ENCODE peak calls at places on chromosome 21, in seven cellular contexts. M, K, I, O, N, Q and S are unnamed samples.
A peak's percentile ranks its signal among the peaks of the same experiment; 100 is the strongest.

GRCh38 chr21:34022557-34023335 is 50.6 kb upstream of the MRPS6 start:
- DNase-seq in M (no peak), K (no peak), I (no peak), O (no peak), N (peak; percentile 54), Q (no peak), S (no peak)

GRCh38 chr21:16633851-16634521 is 878.9 kb upstream of the CXADR start:
- DNase-seq in M (no peak), K (no peak), I (no peak), O (no peak), N (no peak), Q (no peak), S (no peak)

GRCh38 chr21:25214676-25215075 is 392.6 kb downstream of the MRPL39 start:
- DNase-seq in M (no peak), K (no peak), I (no peak), O (no peak), N (no peak), Q (no peak), S (no peak)

GRCh38 chr21:28444567-28444966 is 548.1 kb downstream of the LTN1 start:
- DNase-seq in M (no peak), K (peak; percentile 6), I (no peak), O (no peak), N (no peak), Q (no peak), S (no peak)

GRCh38 chr21:25385912-25386474 is 221.3 kb downstream of the MRPL39 start:
- DNase-seq in M (peak; percentile 16), K (peak; percentile 59), I (no peak), O (no peak), N (peak; percentile 73), Q (peak; percentile 52), S (no peak)

GRCh38 chr21:44865561-44866280 is 7.8 kb downstream of the PTTG1IP start:
- DNase-seq in M (no peak), K (no peak), I (no peak), O (no peak), N (no peak), Q (no peak), S (no peak)

GRCh38 chr21:20882462-20883415 is 115.5 kb upstream of the NCAM2 start:
- DNase-seq in M (peak; percentile 1), K (peak; percentile 2), I (no peak), O (no peak), N (peak; percentile 80), Q (peak; percentile 11), S (no peak)

GRCh38 chr21:43600642-43601397 is 58.5 kb downstream of the HSF2BP start:
- DNase-seq in M (peak; percentile 68), K (peak; percentile 98), I (no peak), O (no peak), N (no peak), Q (no peak), S (no peak)

GRCh38 chr21:27813750-27814149 is 846.9 kb upstream of the ADAMTS5 start:
- DNase-seq in M (no peak), K (no peak), I (no peak), O (no peak), N (no peak), Q (no peak), S (no peak)

GRCh38 chr21:44517175-44517899 is 22.7 kb downstream of the KRTAP10-1 start:
- DNase-seq in M (no peak), K (peak; percentile 3), I (no peak), O (peak; percentile 20), N (peak; percentile 74), Q (no peak), S (no peak)

GRCh38 chr21:29504751-29505321 is 206.1 kb downstream of the BACH1 start:
- DNase-seq in M (peak; percentile 37), K (peak; percentile 90), I (no peak), O (no peak), N (no peak), Q (no peak), S (no peak)

GRCh38 chr21:29499229-29499628 is 200.5 kb downstream of the BACH1 start:
- DNase-seq in M (no peak), K (no peak), I (no peak), O (no peak), N (no peak), Q (no peak), S (no peak)

GRCh38 chr21:29501451-29501850 is 202.7 kb downstream of the BACH1 start:
- DNase-seq in M (peak; percentile 67), K (peak; percentile 65), I (no peak), O (no peak), N (no peak), Q (no peak), S (no peak)

GRCh38 chr21:29496337-29496736 is 197.6 kb downstream of the BACH1 start:
- DNase-seq in M (no peak), K (no peak), I (no peak), O (no peak), N (no peak), Q (no peak), S (no peak)

GRCh38 chr21:29499734-29500343 is 201.1 kb downstream of the BACH1 start:
- DNase-seq in M (no peak), K (peak; percentile 13), I (no peak), O (no peak), N (peak; percentile 88), Q (peak; percentile 17), S (no peak)
- TF ChIP-seq CTCF in M (peak; percentile 51), K (peak; percentile 38), I (peak; percentile 16), O (no peak), N (peak; percentile 86), Q (peak; percentile 73), S (peak; percentile 68)

DNA sequence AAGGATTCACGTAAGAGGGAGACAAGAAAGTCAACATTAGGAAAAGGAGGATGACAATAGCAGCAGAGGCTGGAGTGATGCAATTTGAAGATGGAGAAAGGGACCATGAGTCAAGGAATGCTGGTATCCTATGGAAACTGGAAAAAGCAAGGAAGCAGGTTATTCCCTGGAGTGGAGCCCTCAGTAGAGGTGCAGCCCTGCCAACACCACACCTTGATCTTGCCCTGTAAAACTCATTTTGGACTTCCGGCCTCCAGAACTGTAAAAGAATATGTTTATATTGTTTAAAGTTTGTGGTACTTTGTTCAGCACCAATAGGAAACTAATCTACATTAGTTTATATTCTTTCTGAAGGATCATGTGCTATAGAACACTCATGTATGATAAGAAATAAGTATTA is 19.6 kb upstream of the CLDN17 start:
- DNase-seq in M (no peak), K (no peak), I (no peak), O (no peak), N (no peak), Q (no peak), S (no peak)
- TF ChIP-seq CTCF in M (no peak), K (no peak), I (no peak), O (no peak), N (no peak), Q (no peak), S (no peak)

DNA sequence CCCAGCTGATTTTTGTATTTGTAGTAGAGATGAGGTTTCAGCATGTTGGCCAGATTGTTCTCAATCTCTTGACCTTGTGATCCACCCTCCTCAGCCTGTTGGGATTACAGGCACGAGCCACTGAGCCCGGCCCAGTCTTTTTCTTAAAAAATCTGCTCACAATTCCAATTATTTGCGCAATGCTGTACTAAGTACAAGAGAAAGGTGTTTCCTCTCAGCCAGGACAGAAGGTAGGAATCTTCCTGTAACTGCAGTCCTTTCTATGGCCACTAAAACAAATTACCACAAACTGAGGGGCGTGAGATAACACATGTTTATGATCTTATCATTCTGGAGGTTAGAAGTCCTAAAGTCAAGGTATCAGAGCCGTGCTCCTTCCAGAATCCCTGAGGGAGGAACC is 6.9 kb upstream of the CBR3 start:
- DNase-seq in M (no peak), K (no peak), I (no peak), O (no peak), N (peak; percentile 19), Q (no peak), S (no peak)
- TF ChIP-seq CTCF in M (no peak), K (no peak), I (no peak), O (no peak), N (peak; percentile 55), Q (no peak), S (no peak)

GRCh38 chr21:42009018-42009830 is 936 bp downstream of the ZBTB21 start:
- DNase-seq in M (no peak), K (peak; percentile 65), I (peak; percentile 24), O (peak; percentile 87), N (peak; percentile 78), Q (no peak), S (no peak)

GRCh38 chr21:42009831-42010506 is at the start of gene ZBTB21:
- DNase-seq in M (peak; percentile 96), K (peak; percentile 93), I (peak; percentile 98), O (peak; percentile 99), N (peak; percentile 99), Q (peak; percentile 94), S (peak; percentile 99)

GRCh38 chr21:42012763-42013329 is 2.7 kb upstream of the ZBTB21 start:
- DNase-seq in M (no peak), K (no peak), I (no peak), O (no peak), N (no peak), Q (no peak), S (no peak)

GRCh38 chr21:42012344-42012743 is 2.2 kb upstream of the ZBTB21 start:
- DNase-seq in M (no peak), K (no peak), I (no peak), O (no peak), N (no peak), Q (no peak), S (no peak)

DNA sequence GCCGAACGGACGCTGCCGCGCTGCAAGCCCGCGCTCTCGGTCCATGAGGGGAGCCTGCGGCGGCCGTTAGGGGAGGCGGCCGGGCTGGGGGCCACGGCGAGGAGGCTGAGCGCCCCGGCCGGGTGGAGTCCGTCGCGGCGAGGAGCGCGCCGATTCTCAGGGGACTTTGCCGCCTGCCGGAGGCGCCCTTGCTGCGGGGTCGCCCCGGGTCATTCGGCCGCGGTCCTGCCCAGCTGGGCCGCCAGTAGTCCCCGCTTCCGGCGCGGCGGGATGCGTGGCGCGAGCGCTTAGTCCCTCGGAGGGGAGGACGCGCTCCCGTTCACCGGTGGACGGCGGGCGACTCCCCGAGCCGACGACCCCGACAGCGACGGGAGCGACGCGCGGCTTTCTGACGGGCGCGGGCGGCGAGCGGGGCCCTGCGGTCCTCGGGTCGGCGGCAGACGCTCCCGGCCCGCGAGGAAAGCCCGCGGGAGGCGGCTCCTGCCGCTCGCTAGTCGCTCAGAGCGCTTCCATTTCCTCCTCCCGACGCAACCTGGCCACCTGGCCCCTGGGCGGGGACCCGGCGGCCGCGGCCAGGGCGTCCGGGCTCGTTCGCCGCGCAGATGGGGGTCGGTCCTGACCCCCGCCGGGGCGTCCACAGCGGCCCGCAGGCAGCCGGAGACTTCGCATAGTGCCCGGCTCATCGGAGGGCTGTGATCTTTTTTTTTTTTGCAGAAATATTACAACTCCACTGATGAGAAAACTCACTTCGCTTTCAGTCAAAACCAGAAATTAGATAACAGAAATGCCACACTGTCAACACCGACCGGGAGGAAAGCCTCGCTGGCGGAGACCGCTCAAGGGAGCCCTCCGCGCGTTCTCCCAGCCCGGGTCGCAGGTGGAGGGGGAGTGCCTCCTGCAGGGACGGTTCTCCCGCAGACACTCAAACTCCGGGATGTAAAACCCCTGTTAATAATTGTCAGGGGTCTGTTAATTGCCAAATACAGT is 640 bp upstream of the ZBTB21 start:
- DNase-seq in M (no peak), K (peak; percentile 12), I (no peak), O (peak; percentile 92), N (peak; percentile 60), Q (no peak), S (no peak)
- TF ChIP-seq CTCF in M (no peak), K (no peak), I (no peak), O (no peak), N (peak; percentile 47), Q (no peak), S (peak; percentile 46)